ENCODE peak calls at places on chromosomes 4 and X, in eight cellular contexts. T is tibial nerve, P is A549, B is transverse colon, I is stomach, A is upper lobe of left lung, V is SK-N-SH, C is sigmoid colon. W is an unnamed sample.

GRCh38 chr4:16674133-16674532 is 224.3 kb downstream of the LDB2 start:
- DNase-seq in T (no peak), P (no peak), B (no peak), I (no peak), A (no peak), V (peak), C (no peak), W (no peak)

GRCh38 chr4:5780831-5781480 is 70.0 kb downstream of the EVC start:
- DNase-seq in T (no peak), P (no peak), B (no peak), I (no peak), A (no peak), V (no peak), C (peak), W (peak)

GRCh38 chr4:76028242-76028859 is 5.1 kb upstream of the CXCL10 start:
- DNase-seq in T (no peak), P (no peak), B (no peak), I (no peak), A (no peak), V (no peak), C (no peak), W (no peak)

GRCh38 chrX:123201720-123202119 is 17.6 kb downstream of the GRIA3 start:
- DNase-seq in T (no peak), P (no peak), B (no peak), I (no peak), A (no peak), V (no peak), C (no peak), W (no peak)

GRCh38 chrX:14003028-14003427 is 26.7 kb downstream of the GEMIN8 start:
- DNase-seq in T (no peak), P (no peak), B (no peak), I (no peak), A (no peak), V (no peak), C (no peak), W (no peak)

GRCh38 chrX:54776987-54777672 is 20.9 kb downstream of the ITIH6 start:
- DNase-seq in T (no peak), P (no peak), B (no peak), I (no peak), A (no peak), V (no peak), C (no peak), W (no peak)

GRCh38 chr4:45946699-45947098 is 177.2 kb downstream of the GABRG1 start:
- DNase-seq in T (no peak), P (no peak), B (no peak), I (no peak), A (no peak), V (no peak), C (no peak), W (no peak)

GRCh38 chr4:101393256-101393655 is 45.9 kb upstream of the PPP3CA start:
- DNase-seq in T (no peak), P (peak), B (no peak), I (no peak), A (no peak), V (no peak), C (no peak), W (no peak)

GRCh38 chrX:133638285-133638684 is 223.0 kb upstream of the GPC4 start:
- DNase-seq in T (no peak), P (no peak), B (no peak), I (peak), A (no peak), V (no peak), C (no peak), W (no peak)

GRCh38 chrX:53223955-53224859 is 800 bp downstream of the KDM5C start:
- DNase-seq in T (no peak), P (peak), B (peak), I (no peak), A (no peak), V (peak), C (no peak), W (peak)

GRCh38 chrX:11665144-11666040 is at the start of gene ARHGAP6:
- DNase-seq in T (no peak), P (peak), B (peak), I (no peak), A (peak), V (peak), C (peak), W (no peak)

GRCh38 chrX:10085223-10085622 is 71.6 kb upstream of the CLCN4 start:
- DNase-seq in T (no peak), P (no peak), B (no peak), I (no peak), A (no peak), V (no peak), C (no peak), W (no peak)

GRCh38 chrX:44935640-44936039 is 62.7 kb downstream of the KDM6A start:
- DNase-seq in T (no peak), P (no peak), B (no peak), I (no peak), A (no peak), V (no peak), C (no peak), W (no peak)

GRCh38 chr4:67475155-67475554 is 70.1 kb downstream of the CENPC start:
- DNase-seq in T (no peak), P (no peak), B (no peak), I (no peak), A (no peak), V (no peak), C (no peak), W (no peak)

GRCh38 chrX:1205681-1206611 is 6.5 kb downstream of the CRLF2 start:
- DNase-seq in T (peak), P (peak), B (peak), I (no peak), A (no peak), V (peak), C (peak), W (no peak)

GRCh38 chr4:109077486-109077885 is 225.0 kb downstream of the COL25A1 start:
- DNase-seq in T (no peak), P (no peak), B (no peak), I (no peak), A (no peak), V (no peak), C (no peak), W (no peak)

GRCh38 chr4:51999250-51999649 is 20.9 kb downstream of the LRRC66 start:
- DNase-seq in T (no peak), P (no peak), B (no peak), I (no peak), A (no peak), V (no peak), C (no peak), W (no peak)

GRCh38 chr4:791866-792630 is 33.9 kb downstream of the CPLX1 start:
- DNase-seq in T (no peak), P (no peak), B (peak), I (peak), A (no peak), V (no peak), C (no peak), W (no peak)

GRCh38 chr4:183823394-183823793 is 81.7 kb upstream of the STOX2 start:
- DNase-seq in T (peak), P (peak), B (peak), I (no peak), A (no peak), V (no peak), C (no peak), W (no peak)

GRCh38 chr4:26692014-26692726 is 108.3 kb downstream of the TBC1D19 start:
- DNase-seq in T (no peak), P (no peak), B (no peak), I (no peak), A (no peak), V (no peak), C (no peak), W (no peak)

GRCh38 chr4:88442636-88443260 is 14.2 kb upstream of the HERC5 start:
- DNase-seq in T (no peak), P (no peak), B (no peak), I (no peak), A (no peak), V (no peak), C (no peak), W (no peak)

GRCh38 chr4:47068986-47069385 is 37.6 kb downstream of the GABRB1 start:
- DNase-seq in T (no peak), P (no peak), B (no peak), I (no peak), A (no peak), V (no peak), C (no peak), W (no peak)

GRCh38 chr4:47060561-47060960 is 29.2 kb downstream of the GABRB1 start:
- DNase-seq in T (no peak), P (no peak), B (no peak), I (no peak), A (no peak), V (no peak), C (no peak), W (no peak)

GRCh38 chr4:47061435-47061834 is 30.1 kb downstream of the GABRB1 start:
- DNase-seq in T (no peak), P (no peak), B (no peak), I (no peak), A (no peak), V (no peak), C (no peak), W (no peak)

DNA sequence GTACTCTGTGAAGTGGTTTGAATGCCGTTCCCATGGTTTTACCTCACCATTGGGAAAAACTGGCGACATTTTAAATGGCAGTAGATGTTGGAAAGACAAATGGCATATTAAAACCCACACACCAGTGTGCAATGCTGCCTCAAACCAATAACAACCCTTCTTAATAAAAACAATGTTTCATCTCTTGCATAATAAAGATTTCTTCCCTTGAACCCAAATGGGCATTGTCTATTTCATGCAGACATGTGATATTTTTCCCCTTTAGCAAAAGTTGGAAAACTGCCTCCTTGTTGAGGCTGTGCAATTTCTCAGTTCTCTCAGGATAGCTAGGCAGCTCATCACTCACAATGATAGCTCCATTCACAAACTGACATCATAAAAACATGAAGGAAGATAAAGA is 33.7 kb downstream of the GABRB1 start:
- DNase-seq in T (no peak), P (no peak), B (no peak), I (no peak), A (no peak), V (no peak), C (no peak), W (no peak)
- H3K27ac ChIP-seq in T (no peak), P (no peak), B (no peak), I (no peak), A (no peak), V (no peak), C (no peak), W (no peak)

GRCh38 chrX:114626323-114626722 is 42.4 kb downstream of the HTR2C start:
- DNase-seq in T (peak), P (peak), B (no peak), I (no peak), A (no peak), V (peak), C (no peak), W (no peak)
- TF ChIP-seq EP300 in T (no peak), P (no peak), B (no peak), I (no peak), A (no peak), V (no peak), C (no peak), W (no peak)

GRCh38 chr4:138035781-138036258 is 206.3 kb downstream of the SLC7A11 start:
- DNase-seq in T (peak), P (peak), B (no peak), I (no peak), A (no peak), V (peak), C (no peak), W (no peak)
- H3K27ac ChIP-seq in T (no peak), P (peak), B (no peak), I (no peak), A (no peak), V (no peak), C (no peak), W (no peak)

GRCh38 chr4:104795264-104795934 is 300.7 kb upstream of the CXXC4 start:
- DNase-seq in T (no peak), P (no peak), B (no peak), I (no peak), A (no peak), V (no peak), C (no peak), W (no peak)
- TF ChIP-seq EP300 in T (no peak), P (no peak), B (no peak), I (no peak), A (no peak), V (no peak), C (no peak), W (no peak)

GRCh38 chrX:71563921-71564320 is 14.3 kb upstream of the GCNA start:
- DNase-seq in T (no peak), P (no peak), B (no peak), I (no peak), A (no peak), V (no peak), C (no peak), W (no peak)

DNA sequence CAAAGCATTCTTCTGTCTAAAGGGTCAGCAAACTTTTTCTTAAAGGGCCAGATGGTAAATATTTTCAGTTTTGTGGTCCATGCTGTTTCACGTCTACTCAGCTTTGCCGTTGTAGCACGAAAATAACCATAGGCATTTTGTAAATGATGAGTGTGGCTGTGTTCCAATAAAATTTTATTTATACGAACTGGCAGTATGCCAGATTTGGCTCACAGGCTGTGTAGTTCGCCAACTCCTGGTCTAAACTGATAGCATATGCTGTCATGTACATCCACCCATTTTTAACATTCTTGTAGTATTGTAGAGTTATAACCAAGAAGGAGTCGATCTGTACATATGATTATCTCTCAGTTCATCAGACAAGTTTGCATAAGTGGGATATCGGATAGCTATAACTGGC is 12.6 kb upstream of the GCNA start:
- DNase-seq in T (no peak), P (no peak), B (no peak), I (no peak), A (no peak), V (no peak), C (no peak), W (no peak)
- H3K27ac ChIP-seq in T (no peak), P (no peak), B (no peak), I (no peak), A (no peak), V (no peak), C (no peak), W (no peak)

GRCh38 chrX:75301060-75301459 is 27.2 kb downstream of the UPRT start:
- DNase-seq in T (no peak), P (no peak), B (no peak), I (no peak), A (no peak), V (no peak), C (no peak), W (no peak)

GRCh38 chrX:75291611-75292010 is 17.7 kb downstream of the UPRT start:
- DNase-seq in T (no peak), P (no peak), B (no peak), I (no peak), A (no peak), V (no peak), C (no peak), W (no peak)

GRCh38 chrX:75295641-75296040 is 21.8 kb downstream of the UPRT start:
- DNase-seq in T (no peak), P (no peak), B (no peak), I (no peak), A (no peak), V (no peak), C (no peak), W (no peak)

DNA sequence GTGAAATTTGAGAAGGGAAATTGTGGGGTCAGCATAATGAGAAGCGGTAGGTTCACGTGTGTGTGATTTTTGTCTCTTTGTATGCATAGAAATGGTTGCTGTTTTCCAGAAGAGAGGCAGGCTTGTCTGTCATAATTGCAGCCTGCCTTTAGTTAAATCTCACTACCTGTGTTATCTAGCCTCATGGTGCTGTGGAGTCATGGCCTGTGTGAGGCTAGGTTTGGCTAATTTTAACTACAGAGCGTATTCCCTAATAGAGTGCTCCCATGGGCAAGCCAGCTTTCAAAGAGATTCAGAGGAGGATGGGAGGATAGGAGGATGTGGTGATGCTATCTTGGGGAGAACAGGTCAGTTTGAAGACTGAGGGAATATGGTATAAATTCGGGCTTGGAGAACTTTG is 23.6 kb downstream of the UPRT start:
- DNase-seq in T (no peak), P (no peak), B (no peak), I (no peak), A (no peak), V (no peak), C (no peak), W (no peak)
- TF ChIP-seq EP300 in T (no peak), P (no peak), B (no peak), I (no peak), A (no peak), V (no peak), C (no peak), W (no peak)

DNA sequence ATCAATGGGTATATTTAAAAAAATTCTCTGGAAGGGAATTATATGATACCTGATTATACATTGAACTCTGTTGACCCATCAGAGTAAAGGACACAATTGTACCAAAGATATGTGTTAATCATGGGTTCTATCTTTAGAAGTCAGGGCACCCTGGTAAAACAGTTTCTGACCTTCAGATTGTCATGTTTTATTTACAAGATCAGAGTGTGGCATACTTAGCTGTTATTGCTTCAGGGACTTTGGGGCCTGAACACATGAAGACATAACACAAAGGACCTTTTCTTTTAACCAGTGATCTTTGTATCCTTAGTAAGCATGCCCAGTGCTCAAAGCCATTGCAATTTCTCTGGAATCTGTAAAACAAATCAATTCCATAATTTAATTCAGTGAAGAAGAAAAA is 204.8 kb upstream of the RPS6KA3 start:
- DNase-seq in T (no peak), P (no peak), B (no peak), I (no peak), A (no peak), V (no peak), C (no peak), W (no peak)
- H3K27ac ChIP-seq in T (no peak), P (no peak), B (no peak), I (no peak), A (no peak), V (no peak), C (no peak), W (no peak)

W was measured in suprapubic skin.